ENCODE peak calls at places on chromosomes 1 and 21, in four cellular contexts. K is bronchial epithelial cell, T is cardiac muscle cell, X is lower leg skin. S is an unnamed sample.
A peak's percentile ranks its signal among the peaks of the same experiment; 100 is the strongest.

GRCh38 chr1:178874966-178875365 is 4.1 kb upstream of the ANGPTL1 start:
- DNase-seq in K (no peak), T (no peak), X (no peak), S (no peak)

GRCh38 chr1:187070076-187070475 is 241.3 kb downstream of the PLA2G4A start:
- DNase-seq in X (no peak), K (peak; percentile 67), T (no peak), S (no peak)

GRCh38 chr1:100353988-100354387 is 1.7 kb downstream of the CDC14A start:
- DNase-seq in T (no peak), K (peak; percentile 49), X (no peak), S (peak; percentile 11)

GRCh38 chr1:220013497-220013896 is 32.8 kb downstream of the EPRS1 start:
- DNase-seq in K (no peak), X (no peak), T (peak; percentile 40), S (no peak)

GRCh38 chr21:41226853-41227252 is 58.9 kb downstream of the BACE2 start:
- DNase-seq in T (no peak), K (no peak), X (no peak), S (no peak)

GRCh38 chr1:20787775-20788488 is 825 bp upstream of the HP1BP3 start:
- DNase-seq in K (peak; percentile 69), X (no peak), T (peak; percentile 64), S (no peak)

GRCh38 chr1:116738673-116739370 is 15.4 kb upstream of the CD2 start:
- DNase-seq in K (peak; percentile 92), T (no peak), X (no peak), S (no peak)

GRCh38 chr1:47709302-47710074 is 271.6 kb downstream of the FOXD2 start:
- DNase-seq in K (no peak), X (no peak), T (no peak), S (peak; percentile 66)

GRCh38 chr1:156167536-156167935 is 14.2 kb downstream of the SEMA4A start:
- DNase-seq in T (peak; percentile 91), X (no peak), K (no peak), S (no peak)

GRCh38 chr1:156176610-156177210 is 17.2 kb upstream of the SLC25A44 start:
- DNase-seq in K (no peak), T (no peak), X (no peak), S (no peak)

GRCh38 chr1:156177918-156178654 is 15.8 kb upstream of the SLC25A44 start:
- DNase-seq in X (no peak), T (no peak), K (no peak), S (no peak)

GRCh38 chr1:156172696-156173470 is 19.5 kb downstream of the SEMA4A start:
- DNase-seq in X (no peak), K (no peak), T (no peak), S (no peak)
- TF ChIP-seq CTCF in X (no peak), K (no peak), T (no peak), S (no peak)

DNA sequence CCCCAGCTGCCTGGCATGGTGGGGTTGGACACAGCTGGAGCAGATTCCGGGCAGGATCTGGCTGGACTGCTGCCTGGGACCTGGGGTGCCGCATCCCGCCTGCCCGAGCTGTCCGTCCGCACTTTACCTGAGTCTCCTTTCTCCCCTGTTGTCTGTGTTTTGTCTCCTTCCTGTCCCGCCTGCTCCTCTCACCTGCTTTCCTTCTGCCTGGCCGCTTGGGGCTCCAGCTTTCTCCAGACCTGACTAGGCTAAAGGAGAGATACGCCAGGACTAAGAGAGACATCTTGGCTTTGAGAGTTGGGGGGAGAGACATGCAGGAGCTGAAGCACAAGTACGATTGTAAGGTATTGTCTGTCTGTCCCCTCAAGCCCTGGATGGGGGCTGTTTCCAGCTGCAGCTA is 73.3 kb downstream of the ARHGEF10L start:
- DNase-seq in T (no peak), K (no peak), X (no peak), S (no peak)
- TF ChIP-seq CTCF in T (no peak), K (no peak), X (no peak), S (no peak)

GRCh38 chr1:247681288-247681897 is 1.9 kb upstream of the OR13G1 start:
- DNase-seq in K (peak; percentile 31), X (no peak), T (peak; percentile 32), S (peak; percentile 61)
- TF ChIP-seq CTCF in K (peak; percentile 50), X (no peak), T (peak; percentile 53), S (peak; percentile 88)

GRCh38 chr1:1355376-1355775 is 3.0 kb downstream of the MXRA8 start:
- DNase-seq in X (no peak), K (no peak), T (peak; percentile 50), S (peak; percentile 62)
- TF ChIP-seq CTCF in X (no peak), K (no peak), T (no peak), S (no peak)

DNA sequence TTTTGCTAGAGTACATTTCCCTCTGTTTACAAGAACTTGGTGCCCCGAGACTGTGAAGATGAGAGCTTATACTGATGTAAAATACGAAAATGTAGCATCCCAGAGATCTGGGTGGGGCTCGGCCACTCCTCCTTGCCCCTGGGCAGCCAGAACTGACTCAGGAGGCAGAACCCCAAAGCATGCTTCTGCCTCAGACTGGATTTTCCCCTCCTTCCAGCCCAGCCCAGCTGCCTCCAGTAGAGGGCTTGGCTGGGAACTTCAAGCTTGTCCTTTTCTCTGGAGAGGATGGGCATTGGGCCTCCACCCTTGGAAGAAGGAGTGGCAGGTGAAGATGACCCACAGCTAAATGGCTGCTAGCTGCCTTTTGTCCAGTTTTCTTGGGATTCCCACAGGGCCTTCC is 24.3 kb upstream of the BTG2 start:
- DNase-seq in T (no peak), K (peak; percentile 85), X (peak; percentile 83), S (no peak)
- TF ChIP-seq CTCF in T (no peak), K (peak; percentile 49), X (no peak), S (no peak)

GRCh38 chr1:145823565-145824498 is at the start of the genes POLR3C and RNF115:
- DNase-seq in K (peak; percentile 66), T (peak; percentile 96), X (peak; percentile 98), S (peak; percentile 89)
- TF ChIP-seq CTCF in K (no peak), T (no peak), X (no peak), S (no peak)

GRCh38 chr1:84774674-84775548 is 84.7 kb upstream of the SSX2IP start:
- DNase-seq in T (no peak), X (no peak), K (peak; percentile 25), S (no peak)
- TF ChIP-seq CTCF in T (no peak), X (no peak), K (peak; percentile 7), S (no peak)

DNA sequence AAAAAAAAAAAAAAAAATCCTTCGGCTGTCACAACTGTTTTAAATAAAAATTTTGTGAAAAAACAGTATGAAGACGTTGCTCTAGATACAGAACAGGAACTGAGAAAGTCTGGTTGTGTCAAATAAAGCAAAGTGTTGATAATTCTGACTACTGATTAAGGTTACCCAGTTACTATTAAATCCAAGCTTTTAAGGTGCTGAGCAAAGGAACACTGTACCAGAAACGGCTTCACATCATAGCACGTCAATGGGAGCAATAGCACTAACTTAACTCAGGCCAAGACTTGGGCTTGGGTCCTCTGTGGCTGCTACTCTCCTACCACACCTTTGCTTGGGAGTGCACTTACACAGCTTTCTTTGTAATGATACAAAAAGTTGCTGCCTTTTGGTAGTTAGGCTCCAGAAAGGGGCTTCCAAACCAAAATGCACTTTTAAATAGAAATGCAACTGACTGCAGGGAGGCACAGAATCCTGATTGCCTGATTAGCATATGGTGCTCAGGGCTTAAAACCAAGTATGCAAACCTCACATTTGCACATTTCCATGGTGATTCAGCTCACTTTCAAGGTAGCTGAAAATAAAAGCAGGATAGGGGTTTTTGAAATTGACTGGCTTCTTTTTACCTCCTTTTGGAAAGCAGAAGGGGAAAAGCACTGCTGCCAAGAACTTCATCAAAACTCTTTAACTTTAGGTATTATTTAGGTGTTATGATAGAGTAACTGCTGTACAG is 6.3 kb downstream of the MCL1 start:
- DNase-seq in K (no peak), X (no peak), T (peak; percentile 49), S (no peak)
- TF ChIP-seq CTCF in K (no peak), X (no peak), T (no peak), S (no peak)

GRCh38 chr1:26288311-26288941 is 8.5 kb downstream of the SH3BGRL3 start:
- DNase-seq in X (no peak), K (peak; percentile 50), T (no peak), S (no peak)
- TF ChIP-seq CTCF in X (no peak), K (no peak), T (no peak), S (no peak)